ENCODE peak calls at places on chromosome 22, in nine cellular contexts. S is HCT116, K is breast epithelium, W is A549, M is tibial nerve, Q is heart left ventricle, I is stomach, E is spleen, C is right lobe of liver. U is an unnamed sample.

GRCh38 chr22:20578192-20578591 is 70.8 kb downstream of the MED15 start:
- DNase-seq in S (no peak), K (no peak), W (no peak), M (no peak), Q (no peak), I (peak), E (peak), C (no peak), U (no peak)

GRCh38 chr22:34416321-34416900 is 496.1 kb upstream of the LARGE1 start:
- DNase-seq in S (no peak), K (no peak), W (no peak), M (no peak), Q (no peak), I (no peak), E (no peak), C (no peak), U (no peak)

GRCh38 chr22:48489551-48490512 is 1337.8 kb downstream of the BRD1 start:
- DNase-seq in S (no peak), K (peak), W (peak), M (no peak), Q (no peak), I (peak), E (peak), C (no peak), U (peak)

GRCh38 chr22:37476389-37477329 is 9.5 kb downstream of the MFNG start:
- DNase-seq in S (no peak), K (no peak), W (no peak), M (no peak), Q (no peak), I (no peak), E (no peak), C (no peak), U (no peak)

GRCh38 chr22:19822301-19823117 is 32.2 kb downstream of the GNB1L start:
- DNase-seq in S (no peak), K (no peak), W (no peak), M (no peak), Q (peak), I (peak), E (no peak), C (peak), U (peak)

GRCh38 chr22:46007848-46008261 is 30.9 kb upstream of the WNT7B start:
- DNase-seq in S (no peak), K (peak), W (no peak), M (peak), Q (peak), I (peak), E (peak), C (no peak), U (peak)

GRCh38 chr22:41302016-41302767 is 867 bp downstream of the ZC3H7B start:
- DNase-seq in S (no peak), K (no peak), W (no peak), M (no peak), Q (no peak), I (no peak), E (peak), C (peak), U (no peak)

GRCh38 chr22:31969789-31970489 is 25.6 kb downstream of the YWHAH start:
- DNase-seq in S (peak), K (peak), W (peak), M (no peak), Q (peak), I (peak), E (peak), C (peak), U (peak)

GRCh38 chr22:33918676-33919590 is 1.3 kb downstream of the LARGE1 start:
- DNase-seq in S (no peak), K (no peak), W (no peak), M (no peak), Q (no peak), I (no peak), E (no peak), C (no peak), U (no peak)

GRCh38 chr22:32482708-32483107 is 8.1 kb downstream of the FBXO7 start:
- DNase-seq in S (no peak), K (no peak), W (no peak), M (no peak), Q (no peak), I (no peak), E (no peak), C (no peak), U (no peak)

GRCh38 chr22:44389926-44390925 is 77.5 kb upstream of the SHISAL1 start:
- DNase-seq in S (no peak), K (no peak), W (no peak), M (no peak), Q (peak), I (no peak), E (peak), C (peak), U (peak)

GRCh38 chr22:43446037-43446803 is 34.4 kb downstream of the MPPED1 start:
- DNase-seq in S (no peak), K (peak), W (peak), M (no peak), Q (no peak), I (no peak), E (peak), C (no peak), U (no peak)

GRCh38 chr22:49347376-49347775 is 480.3 kb downstream of the BRD1 start:
- DNase-seq in S (no peak), K (peak), W (no peak), M (no peak), Q (no peak), I (no peak), E (peak), C (no peak), U (no peak)

GRCh38 chr22:22465782-22466181 is 42.8 kb downstream of the ZNF280B start:
- DNase-seq in S (no peak), K (no peak), W (no peak), M (no peak), Q (no peak), I (no peak), E (no peak), C (no peak), U (no peak)

GRCh38 chr22:18066181-18066859 is 11.5 kb upstream of the PEX26 start:
- DNase-seq in S (no peak), K (no peak), W (no peak), M (no peak), Q (no peak), I (no peak), E (peak), C (no peak), U (no peak)

GRCh38 chr22:37661160-37661924 is 2.8 kb downstream of the PDXP start:
- DNase-seq in S (no peak), K (no peak), W (no peak), M (no peak), Q (no peak), I (no peak), E (no peak), C (no peak), U (no peak)

GRCh38 chr22:38172489-38173155 is 9.0 kb downstream of the PLA2G6 start:
- DNase-seq in S (no peak), K (peak), W (no peak), M (no peak), Q (peak), I (peak), E (peak), C (peak), U (peak)

GRCh38 chr22:45861259-45861658 is 115.7 kb downstream of the WNT7B start:
- DNase-seq in S (no peak), K (no peak), W (no peak), M (no peak), Q (no peak), I (no peak), E (no peak), C (no peak), U (no peak)

GRCh38 chr22:31650391-31650790 is 11.6 kb downstream of the PISD start:
- DNase-seq in S (no peak), K (no peak), W (no peak), M (no peak), Q (no peak), I (no peak), E (no peak), C (no peak), U (no peak)

GRCh38 chr22:30519842-30520425 is 14.4 kb upstream of the SEC14L4 start:
- DNase-seq in S (no peak), K (no peak), W (no peak), M (no peak), Q (no peak), I (no peak), E (no peak), C (no peak), U (no peak)

GRCh38 chr22:44003776-44004460 is 20.2 kb upstream of the PARVB start:
- DNase-seq in S (peak), K (no peak), W (no peak), M (no peak), Q (peak), I (no peak), E (peak), C (no peak), U (no peak)

GRCh38 chr22:49016909-49017768 is 810.5 kb downstream of the BRD1 start:
- DNase-seq in S (no peak), K (peak), W (no peak), M (peak), Q (peak), I (peak), E (peak), C (no peak), U (peak)

GRCh38 chr22:26389125-26389524 is 39.9 kb upstream of the ASPHD2 start:
- DNase-seq in S (no peak), K (no peak), W (no peak), M (no peak), Q (no peak), I (no peak), E (no peak), C (no peak), U (no peak)

GRCh38 chr22:37601540-37602442 is 6.8 kb upstream of the GGA1 start:
- DNase-seq in S (peak), K (peak), W (no peak), M (no peak), Q (no peak), I (peak), E (no peak), C (no peak), U (no peak)

GRCh38 chr22:35463231-35463933 is 63.4 kb downstream of the MCM5 start:
- DNase-seq in S (no peak), K (no peak), W (no peak), M (no peak), Q (no peak), I (no peak), E (no peak), C (no peak), U (no peak)

GRCh38 chr22:31490496-31490925 is 869 bp upstream of the EIF4ENIF1 start:
- DNase-seq in S (peak), K (no peak), W (peak), M (no peak), Q (peak), I (peak), E (peak), C (peak), U (peak)

GRCh38 chr22:45819305-45819704 is 147.7 kb downstream of the ATXN10 start:
- DNase-seq in S (no peak), K (no peak), W (no peak), M (no peak), Q (no peak), I (no peak), E (no peak), C (no peak), U (no peak)

GRCh38 chr22:19891350-19892248 is 36.9 kb upstream of the GNB1L start:
- DNase-seq in S (no peak), K (no peak), W (no peak), M (no peak), Q (no peak), I (no peak), E (peak), C (no peak), U (no peak)

GRCh38 chr22:19892925-19893324 is 38.3 kb upstream of the GNB1L start:
- DNase-seq in S (no peak), K (no peak), W (no peak), M (no peak), Q (no peak), I (no peak), E (no peak), C (no peak), U (no peak)

GRCh38 chr22:17869285-17870096 is 95.2 kb upstream of the BID start:
- DNase-seq in S (no peak), K (no peak), W (no peak), M (no peak), Q (no peak), I (no peak), E (no peak), C (no peak), U (no peak)

GRCh38 chr22:22235564-22235963 is 9.0 kb upstream of the VPREB1 start:
- DNase-seq in S (no peak), K (no peak), W (no peak), M (no peak), Q (no peak), I (no peak), E (no peak), C (no peak), U (no peak)

GRCh38 chr22:44822479-44822878 is 70.1 kb downstream of the ARHGAP8 start:
- DNase-seq in S (no peak), K (no peak), W (no peak), M (no peak), Q (no peak), I (no peak), E (peak), C (no peak), U (peak)

DNA sequence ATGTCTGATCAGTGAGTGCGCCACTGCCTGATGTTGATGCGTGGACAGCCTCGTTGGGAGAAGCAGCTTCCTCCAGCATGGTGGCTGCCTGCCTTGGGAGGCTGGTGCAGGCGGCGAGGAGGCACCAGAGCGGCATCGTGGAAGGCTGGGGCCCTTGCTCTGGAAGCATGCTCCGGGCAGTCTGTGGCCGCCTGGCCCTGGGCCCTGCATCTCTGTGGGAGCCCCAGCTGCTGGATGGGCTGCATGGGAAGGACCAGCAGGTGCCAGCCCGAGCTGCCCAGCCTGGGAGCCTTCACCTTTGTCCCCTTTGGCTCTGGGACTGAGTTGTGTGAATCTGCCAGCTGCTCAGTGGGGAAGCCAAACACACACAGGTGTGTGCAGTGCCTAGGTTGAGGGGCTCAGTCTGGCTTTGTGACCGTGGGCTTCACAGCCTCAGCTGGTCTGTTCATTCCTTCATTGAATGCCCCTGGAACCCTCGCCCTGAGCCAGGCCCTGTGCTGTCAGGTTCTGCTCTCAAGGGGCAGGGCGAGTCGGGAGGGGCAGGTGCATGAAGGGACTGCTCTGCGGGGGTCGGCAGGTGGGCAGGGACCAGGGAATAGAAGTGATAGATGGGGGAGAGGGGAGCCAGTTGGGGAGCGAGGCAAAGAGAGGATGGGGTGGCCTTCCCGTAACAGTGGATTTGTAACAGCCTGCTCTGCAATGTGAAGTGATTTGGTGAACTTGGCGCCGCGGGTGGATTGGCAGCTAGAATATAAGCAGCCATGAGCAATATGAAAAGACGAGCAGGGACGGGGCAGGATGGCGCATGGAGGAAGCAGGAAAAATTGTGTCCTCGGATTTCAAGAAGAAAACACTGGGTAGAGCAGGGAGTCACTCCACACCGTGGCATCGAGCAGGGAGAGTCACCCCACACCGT is 354.2 kb downstream of the TBC1D22A start:
- DNase-seq in S (no peak), K (no peak), W (no peak), M (no peak), Q (no peak), I (no peak), E (no peak), C (no peak), U (peak)
- H3K27ac ChIP-seq in S (no peak), K (no peak), W (no peak), M (no peak), Q (no peak), I (no peak), E (no peak), C (no peak), U (no peak)

GRCh38 chr22:23696326-23696851 is 5.6 kb downstream of the RGL4 start:
- DNase-seq in S (no peak), K (peak), W (no peak), M (no peak), Q (peak), I (peak), E (peak), C (no peak), U (no peak)
- TF ChIP-seq POLR2A in S (no peak), K (no peak), W (no peak), M (no peak), Q (no peak), I (no peak), E (no peak), C (no peak), U (no peak)

DNA sequence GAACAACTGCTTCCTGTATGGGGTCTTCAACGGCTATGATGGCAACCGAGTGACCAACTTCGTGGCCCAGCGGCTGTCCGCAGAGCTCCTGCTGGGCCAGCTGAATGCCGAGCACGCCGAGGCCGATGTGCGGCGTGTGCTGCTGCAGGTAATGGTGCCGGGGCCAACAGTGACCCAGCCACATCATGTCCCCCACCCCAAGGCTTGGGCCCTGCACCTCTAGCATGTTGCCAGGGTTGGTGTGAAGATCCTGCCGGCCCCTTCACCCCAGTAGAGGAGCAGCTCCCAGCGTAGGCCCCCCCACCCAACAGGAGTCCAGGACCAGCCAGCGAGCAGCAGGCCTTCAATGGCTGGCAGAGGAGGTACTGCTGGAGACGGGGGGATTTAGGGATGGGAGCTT is 15.9 kb downstream of the TAB1 start:
- DNase-seq in S (no peak), K (no peak), W (no peak), M (no peak), Q (no peak), I (no peak), E (peak), C (no peak), U (no peak)
- H3K27ac ChIP-seq in S (no peak), K (no peak), W (no peak), M (peak), Q (no peak), I (no peak), E (no peak), C (no peak), U (no peak)

GRCh38 chr22:50612168-50612714 is 11.6 kb downstream of the MAPK8IP2 start:
- DNase-seq in S (no peak), K (no peak), W (no peak), M (no peak), Q (no peak), I (no peak), E (no peak), C (no peak), U (no peak)

GRCh38 chr22:50612715-50613221 is 12.2 kb downstream of the MAPK8IP2 start:
- DNase-seq in S (no peak), K (peak), W (no peak), M (no peak), Q (no peak), I (no peak), E (peak), C (no peak), U (no peak)

GRCh38 chr22:50610581-50610980 is 10.0 kb downstream of the MAPK8IP2 start:
- DNase-seq in S (no peak), K (peak), W (no peak), M (no peak), Q (no peak), I (no peak), E (peak), C (no peak), U (no peak)

GRCh38 chr22:50611341-50612060 is 10.9 kb downstream of the MAPK8IP2 start:
- DNase-seq in S (no peak), K (peak), W (no peak), M (no peak), Q (no peak), I (no peak), E (peak), C (no peak), U (no peak)

GRCh38 chr22:50613291-50613981 is 12.8 kb downstream of the MAPK8IP2 start:
- DNase-seq in S (peak), K (peak), W (no peak), M (no peak), Q (peak), I (peak), E (peak), C (peak), U (no peak)
- TF ChIP-seq POLR2A in S (no peak), K (no peak), W (no peak), M (no peak), Q (no peak), I (no peak), E (no peak), C (peak), U (no peak)

GRCh38 chr22:25161017-25161915 is 38.4 kb upstream of the CRYBB3 start:
- DNase-seq in S (no peak), K (no peak), W (no peak), M (no peak), Q (no peak), I (no peak), E (no peak), C (no peak), U (peak)
- H3K27ac ChIP-seq in S (no peak), K (peak), W (no peak), M (no peak), Q (no peak), I (no peak), E (no peak), C (no peak), U (no peak)

GRCh38 chr22:36467946-36468345 is 13.5 kb downstream of the TXN2 start:
- DNase-seq in S (peak), K (peak), W (peak), M (no peak), Q (peak), I (no peak), E (no peak), C (no peak), U (no peak)
- TF ChIP-seq POLR2A in S (no peak), K (no peak), W (no peak), M (no peak), Q (no peak), I (no peak), E (no peak), C (no peak), U (no peak)

GRCh38 chr22:40009231-40009769 is 14.5 kb downstream of the FAM83F start:
- DNase-seq in S (no peak), K (no peak), W (no peak), M (no peak), Q (no peak), I (peak), E (no peak), C (no peak), U (no peak)
- H3K27ac ChIP-seq in S (no peak), K (peak), W (no peak), M (peak), Q (no peak), I (no peak), E (no peak), C (no peak), U (no peak)

U was measured in sigmoid colon.